ENCODE peak calls at places on chromosome 2, in seven cellular contexts. One of them, this sample, is unnamed.

GRCh38 chr2:170641961-170642360 is 73.2 kb upstream of the SP5 start:
- DNase-seq in cardiac muscle cell: no peak
- DNase-seq in transverse colon: no peak
- DNase-seq in right lobe of liver: no peak
- DNase-seq in tibial nerve: no peak
- DNase-seq in right cardiac atrium: no peak
- DNase-seq in neuronal stem cell: no peak
- DNase-seq in this sample: no peak

GRCh38 chr2:41242001-41242331 is 790.1 kb upstream of the SLC8A1 start:
- DNase-seq in tibial nerve: no peak
- DNase-seq in neuronal stem cell: no peak
- DNase-seq in right cardiac atrium: no peak
- DNase-seq in right lobe of liver: no peak
- DNase-seq in cardiac muscle cell: no peak
- DNase-seq in transverse colon: no peak
- DNase-seq in this sample: no peak

GRCh38 chr2:174682578-174683391 is 81.5 kb downstream of the CHRNA1 start:
- DNase-seq in neuronal stem cell: peak; percentile 57
- DNase-seq in right cardiac atrium: peak; percentile 92
- DNase-seq in tibial nerve: peak; percentile 60
- DNase-seq in cardiac muscle cell: peak; percentile 71
- DNase-seq in right lobe of liver: peak; percentile 68
- DNase-seq in transverse colon: peak; percentile 75
- DNase-seq in this sample: peak; percentile 74

GRCh38 chr2:157221394-157221988 is 36.0 kb upstream of the GALNT5 start:
- DNase-seq in neuronal stem cell: no peak
- DNase-seq in transverse colon: no peak
- DNase-seq in cardiac muscle cell: no peak
- DNase-seq in right cardiac atrium: no peak
- DNase-seq in tibial nerve: no peak
- DNase-seq in right lobe of liver: no peak
- DNase-seq in this sample: no peak

GRCh38 chr2:58448065-58448507 is 207.0 kb upstream of the FANCL start:
- DNase-seq in cardiac muscle cell: peak; percentile 81
- DNase-seq in right lobe of liver: peak; percentile 61
- DNase-seq in neuronal stem cell: peak; percentile 75
- DNase-seq in right cardiac atrium: peak; percentile 49
- DNase-seq in tibial nerve: no peak
- DNase-seq in transverse colon: peak; percentile 55
- DNase-seq in this sample: peak; percentile 49

GRCh38 chr2:27494944-27495554 is at the start of gene FNDC4:
- DNase-seq in tibial nerve: no peak
- DNase-seq in cardiac muscle cell: peak; percentile 17
- DNase-seq in neuronal stem cell: peak; percentile 62
- DNase-seq in right lobe of liver: peak; percentile 58
- DNase-seq in right cardiac atrium: peak; percentile 68
- DNase-seq in transverse colon: peak; percentile 15
- DNase-seq in this sample: peak; percentile 36

GRCh38 chr2:100984892-100985307 is 17.2 kb upstream of the RPL31 start:
- DNase-seq in right cardiac atrium: peak; percentile 91
- DNase-seq in neuronal stem cell: peak; percentile 69
- DNase-seq in right lobe of liver: peak; percentile 78
- DNase-seq in tibial nerve: peak; percentile 67
- DNase-seq in transverse colon: peak; percentile 77
- DNase-seq in cardiac muscle cell: peak; percentile 82
- DNase-seq in this sample: peak; percentile 53

GRCh38 chr2:3785890-3786273 is 82.5 kb downstream of the DCDC2C start:
- DNase-seq in right cardiac atrium: no peak
- DNase-seq in cardiac muscle cell: no peak
- DNase-seq in tibial nerve: no peak
- DNase-seq in neuronal stem cell: no peak
- DNase-seq in right lobe of liver: no peak
- DNase-seq in transverse colon: no peak
- DNase-seq in this sample: no peak

GRCh38 chr2:16166327-16166981 is 226.1 kb downstream of the MYCN start:
- DNase-seq in neuronal stem cell: peak; percentile 85
- DNase-seq in cardiac muscle cell: no peak
- DNase-seq in right cardiac atrium: no peak
- DNase-seq in right lobe of liver: no peak
- DNase-seq in tibial nerve: no peak
- DNase-seq in transverse colon: no peak
- DNase-seq in this sample: no peak

GRCh38 chr2:182097571-182097970 is 111.9 kb downstream of the PPP1R1C start:
- DNase-seq in cardiac muscle cell: no peak
- DNase-seq in neuronal stem cell: no peak
- DNase-seq in transverse colon: no peak
- DNase-seq in tibial nerve: no peak
- DNase-seq in right lobe of liver: no peak
- DNase-seq in right cardiac atrium: no peak
- DNase-seq in this sample: no peak

GRCh38 chr2:12774381-12774780 is 57.6 kb downstream of the TRIB2 start:
- DNase-seq in cardiac muscle cell: peak; percentile 59
- DNase-seq in tibial nerve: no peak
- DNase-seq in right cardiac atrium: no peak
- DNase-seq in neuronal stem cell: no peak
- DNase-seq in transverse colon: no peak
- DNase-seq in right lobe of liver: no peak
- DNase-seq in this sample: no peak

GRCh38 chr2:3902131-3902530 is 198.8 kb downstream of the DCDC2C start:
- DNase-seq in transverse colon: no peak
- DNase-seq in neuronal stem cell: no peak
- DNase-seq in right cardiac atrium: peak; percentile 58
- DNase-seq in cardiac muscle cell: no peak
- DNase-seq in tibial nerve: no peak
- DNase-seq in right lobe of liver: no peak
- DNase-seq in this sample: peak; percentile 2

GRCh38 chr2:160425394-160425793 is 68.2 kb downstream of the RBMS1 start:
- DNase-seq in tibial nerve: no peak
- DNase-seq in right lobe of liver: no peak
- DNase-seq in transverse colon: no peak
- DNase-seq in neuronal stem cell: no peak
- DNase-seq in right cardiac atrium: no peak
- DNase-seq in cardiac muscle cell: no peak
- DNase-seq in this sample: peak; percentile 13

GRCh38 chr2:127067620-127068350 is 39.2 kb downstream of the BIN1 start:
- DNase-seq in right cardiac atrium: peak; percentile 82
- DNase-seq in transverse colon: peak; percentile 84
- DNase-seq in cardiac muscle cell: peak; percentile 73
- DNase-seq in right lobe of liver: peak; percentile 82
- DNase-seq in neuronal stem cell: peak; percentile 48
- DNase-seq in tibial nerve: peak; percentile 73
- DNase-seq in this sample: peak; percentile 45

GRCh38 chr2:9439536-9439935 is 16.1 kb downstream of the CPSF3 start:
- DNase-seq in right cardiac atrium: no peak
- DNase-seq in transverse colon: no peak
- DNase-seq in neuronal stem cell: no peak
- DNase-seq in right lobe of liver: no peak
- DNase-seq in cardiac muscle cell: no peak
- DNase-seq in tibial nerve: no peak
- DNase-seq in this sample: peak; percentile 37

GRCh38 chr2:157789933-157790511 is 86.1 kb downstream of the ACVR1 start:
- DNase-seq in right cardiac atrium: peak; percentile 72
- DNase-seq in tibial nerve: no peak
- DNase-seq in right lobe of liver: peak; percentile 72
- DNase-seq in cardiac muscle cell: no peak
- DNase-seq in neuronal stem cell: peak; percentile 17
- DNase-seq in transverse colon: peak; percentile 70
- DNase-seq in this sample: no peak

GRCh38 chr2:2558476-2558875 is 227.4 kb upstream of the MYT1L start:
- DNase-seq in neuronal stem cell: no peak
- DNase-seq in right lobe of liver: no peak
- DNase-seq in cardiac muscle cell: no peak
- DNase-seq in right cardiac atrium: no peak
- DNase-seq in tibial nerve: no peak
- DNase-seq in transverse colon: no peak
- DNase-seq in this sample: no peak

GRCh38 chr2:161078211-161078539 is 82.1 kb upstream of the TANK start:
- DNase-seq in cardiac muscle cell: no peak
- DNase-seq in neuronal stem cell: no peak
- DNase-seq in transverse colon: no peak
- DNase-seq in right lobe of liver: no peak
- DNase-seq in tibial nerve: no peak
- DNase-seq in right cardiac atrium: no peak
- DNase-seq in this sample: no peak

GRCh38 chr2:232528746-232529445 is 2.9 kb downstream of the CHRND start:
- DNase-seq in tibial nerve: no peak
- DNase-seq in neuronal stem cell: no peak
- DNase-seq in right lobe of liver: no peak
- DNase-seq in transverse colon: no peak
- DNase-seq in right cardiac atrium: peak; percentile 27
- DNase-seq in cardiac muscle cell: no peak
- DNase-seq in this sample: peak; percentile 60

GRCh38 chr2:241726459-241726858 is 8.0 kb upstream of the D2HGDH start:
- DNase-seq in transverse colon: no peak
- DNase-seq in tibial nerve: no peak
- DNase-seq in neuronal stem cell: no peak
- DNase-seq in right cardiac atrium: no peak
- DNase-seq in right lobe of liver: no peak
- DNase-seq in cardiac muscle cell: no peak
- DNase-seq in this sample: no peak

GRCh38 chr2:67451086-67451832 is 54.1 kb downstream of the ETAA1 start:
- DNase-seq in transverse colon: no peak
- DNase-seq in cardiac muscle cell: peak; percentile 70
- DNase-seq in neuronal stem cell: no peak
- DNase-seq in right lobe of liver: peak; percentile 45
- DNase-seq in right cardiac atrium: no peak
- DNase-seq in tibial nerve: no peak
- DNase-seq in this sample: no peak

GRCh38 chr2:230328155-230328458 is 1.1 kb downstream of the SP140L start:
- DNase-seq in cardiac muscle cell: no peak
- DNase-seq in neuronal stem cell: no peak
- DNase-seq in right cardiac atrium: no peak
- DNase-seq in right lobe of liver: no peak
- DNase-seq in tibial nerve: no peak
- DNase-seq in transverse colon: no peak
- DNase-seq in this sample: no peak

GRCh38 chr2:178477443-178478099 is 829 bp downstream of the FKBP7 start:
- DNase-seq in tibial nerve: no peak
- DNase-seq in transverse colon: no peak
- DNase-seq in cardiac muscle cell: peak; percentile 12
- DNase-seq in right lobe of liver: no peak
- DNase-seq in neuronal stem cell: no peak
- DNase-seq in right cardiac atrium: no peak
- DNase-seq in this sample: no peak
- H3K4me3 ChIP-seq in tibial nerve: peak overlapping the region; percentile 66
- H3K4me3 ChIP-seq in transverse colon: peak overlapping the region; percentile 61
- H3K4me3 ChIP-seq in cardiac muscle cell: peak overlapping the region; percentile 59
- H3K4me3 ChIP-seq in right lobe of liver: peak overlapping the region; percentile 63
- H3K4me3 ChIP-seq in neuronal stem cell: no peak overlapping the region
- H3K4me3 ChIP-seq in right cardiac atrium: peak overlapping the region; percentile 92
- H3K4me3 ChIP-seq in this sample: peak overlapping the region; percentile 70

GRCh38 chr2:120508581-120509041 is 162.7 kb downstream of the INHBB start:
- DNase-seq in neuronal stem cell: no peak
- DNase-seq in right lobe of liver: peak; percentile 43
- DNase-seq in right cardiac atrium: peak; percentile 75
- DNase-seq in cardiac muscle cell: peak; percentile 63
- DNase-seq in transverse colon: no peak
- DNase-seq in tibial nerve: no peak
- DNase-seq in this sample: peak; percentile 88
- H3K27me3 ChIP-seq in neuronal stem cell: peaks cover 45% of the 10 kb centered on the region
- H3K27me3 ChIP-seq in right lobe of liver: no peaks in the 10 kb centered on the region
- H3K27me3 ChIP-seq in right cardiac atrium: no peaks in the 10 kb centered on the region
- H3K27me3 ChIP-seq in cardiac muscle cell: peaks cover 6% of the 10 kb centered on the region
- H3K27me3 ChIP-seq in transverse colon: peaks cover 15% of the 10 kb centered on the region
- H3K27me3 ChIP-seq in tibial nerve: no peaks in the 10 kb centered on the region
- H3K27me3 ChIP-seq in this sample: no peaks in the 10 kb centered on the region

DNA sequence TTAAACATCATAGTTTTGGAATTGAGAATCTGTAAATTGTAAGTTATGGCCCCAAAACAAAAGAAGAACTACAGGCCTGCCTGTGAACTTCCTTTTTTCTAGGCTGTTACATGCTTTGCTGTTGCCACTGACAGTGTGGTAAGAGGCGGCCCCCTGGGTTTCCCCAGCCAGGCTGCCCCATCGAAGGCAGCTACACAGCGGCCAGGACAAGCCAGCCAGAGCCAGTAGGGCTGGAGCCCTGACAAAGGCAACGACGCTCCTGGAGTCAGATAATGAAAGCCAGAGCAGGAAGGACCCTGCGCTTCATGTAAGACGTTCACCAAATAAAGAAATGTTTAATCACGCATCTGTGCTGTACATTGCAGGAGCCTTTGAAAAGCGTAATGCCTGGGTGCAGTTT is 55.0 kb downstream of the ANKRD44 start:
- DNase-seq in cardiac muscle cell: peak; percentile 67
- DNase-seq in tibial nerve: peak; percentile 53
- DNase-seq in right cardiac atrium: peak; percentile 86
- DNase-seq in neuronal stem cell: peak; percentile 33
- DNase-seq in right lobe of liver: peak; percentile 62
- DNase-seq in transverse colon: peak; percentile 75
- DNase-seq in this sample: peak; percentile 30
- H3K4me3 ChIP-seq in cardiac muscle cell: no peak overlapping the region
- H3K4me3 ChIP-seq in tibial nerve: no peak overlapping the region
- H3K4me3 ChIP-seq in right cardiac atrium: no peak overlapping the region
- H3K4me3 ChIP-seq in neuronal stem cell: no peak overlapping the region
- H3K4me3 ChIP-seq in right lobe of liver: no peak overlapping the region
- H3K4me3 ChIP-seq in transverse colon: no peak overlapping the region
- H3K4me3 ChIP-seq in this sample: no peak overlapping the region

DNA sequence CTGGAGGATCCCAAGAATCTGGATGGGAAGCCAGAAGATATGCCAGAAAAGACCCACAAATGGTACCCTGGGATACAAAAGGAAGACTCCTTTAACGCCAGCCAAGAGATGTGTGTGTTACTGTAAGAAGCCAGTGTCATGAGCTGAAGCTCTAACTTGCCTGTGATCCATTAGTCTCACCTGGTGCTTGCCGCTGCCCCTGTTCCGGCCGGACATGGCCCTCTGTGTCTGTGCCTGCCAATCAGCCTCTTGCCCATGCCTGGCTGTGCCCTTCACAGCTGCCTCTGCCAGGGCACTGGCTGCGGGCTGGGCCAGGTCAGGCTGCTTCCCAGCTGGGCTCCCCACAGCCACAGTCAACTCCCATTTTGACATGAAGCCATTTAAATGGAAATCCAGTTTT is 55.4 kb downstream of the POU3F3 start:
- DNase-seq in right lobe of liver: no peak
- DNase-seq in transverse colon: no peak
- DNase-seq in right cardiac atrium: no peak
- DNase-seq in cardiac muscle cell: no peak
- DNase-seq in neuronal stem cell: no peak
- DNase-seq in tibial nerve: no peak
- DNase-seq in this sample: no peak
- H3K27me3 ChIP-seq in right lobe of liver: no peaks in the 10 kb centered on the region
- H3K27me3 ChIP-seq in transverse colon: peaks cover 9% of the 10 kb centered on the region
- H3K27me3 ChIP-seq in right cardiac atrium: no peaks in the 10 kb centered on the region
- H3K27me3 ChIP-seq in cardiac muscle cell: no peaks in the 10 kb centered on the region
- H3K27me3 ChIP-seq in neuronal stem cell: peaks cover 7% of the 10 kb centered on the region
- H3K27me3 ChIP-seq in tibial nerve: no peaks in the 10 kb centered on the region
- H3K27me3 ChIP-seq in this sample: peaks cover 3% of the 10 kb centered on the region